ENCODE peak calls at places on chromosomes 2 and 18, in four cellular contexts. J is CD8-positive, alpha-beta T cell; V is osteoblast; G is fibroblast of lung. R is an unnamed sample. For H3K27me3, the result is how much of the 10 kb centered on the place peaks cover.

GRCh38 chr2:74399785-74400184 is 19.7 kb upstream of the DCTN1 start:
- DNase-seq in J (no peak), V (peak), G (no peak), R (no peak)

GRCh38 chr2:153819501-153819900 is 52.2 kb upstream of the GALNT13 start:
- DNase-seq in J (no peak), V (peak), G (no peak), R (no peak)

GRCh38 chr18:79791141-79791972 is 6.4 kb upstream of the KCNG2 start:
- DNase-seq in G (peak), J (no peak), V (peak), R (no peak)

GRCh38 chr18:3538954-3539617 is 89.1 kb downstream of the TGIF1 start:
- DNase-seq in J (no peak), G (no peak), V (no peak), R (no peak)

GRCh38 chr2:11154460-11155325 is 574 bp upstream of the SLC66A3 start:
- DNase-seq in J (peak), G (peak), V (peak), R (peak)

GRCh38 chr2:220081171-220081570 is 453.7 kb downstream of the SLC4A3 start:
- DNase-seq in J (no peak), V (no peak), G (no peak), R (no peak)

GRCh38 chr2:6764968-6765723 is 100.6 kb downstream of the CMPK2 start:
- DNase-seq in G (no peak), J (no peak), V (no peak), R (no peak)

GRCh38 chr2:97763176-97763845 is 49.9 kb downstream of the ZAP70 start:
- DNase-seq in J (no peak), V (peak), G (no peak), R (no peak)

GRCh38 chr2:237901932-237902846 is 42.8 kb downstream of the RAMP1 start:
- DNase-seq in J (no peak), G (no peak), V (no peak), R (no peak)

GRCh38 chr18:23069481-23069880 is 65.8 kb upstream of the CABLES1 start:
- DNase-seq in J (peak), G (no peak), V (no peak), R (peak)

GRCh38 chr2:162062559-162062958 is 11.5 kb downstream of the DPP4 start:
- DNase-seq in V (peak), J (no peak), G (no peak), R (no peak)

GRCh38 chr2:207254526-207255464 is 89.0 kb upstream of the KLF7 start:
- DNase-seq in J (no peak), G (peak), V (no peak), R (no peak)

GRCh38 chr2:232927793-232928563 is 57.9 kb downstream of the SNORC start:
- DNase-seq in G (no peak), J (no peak), V (peak), R (no peak)

GRCh38 chr18:67035026-67035425 is 431.1 kb upstream of the CDH19 start:
- DNase-seq in J (no peak), V (no peak), G (no peak), R (no peak)

GRCh38 chr2:85413592-85414421 is 3.6 kb upstream of the CAPG start:
- DNase-seq in V (peak), J (no peak), G (peak), R (no peak)

GRCh38 chr2:207122914-207123744 is 42.6 kb downstream of the KLF7 start:
- DNase-seq in G (peak), V (peak), J (peak), R (no peak)

GRCh38 chr2:16727256-16727655 is 61.6 kb upstream of the CYRIA start:
- DNase-seq in G (peak), V (peak), J (no peak), R (no peak)

GRCh38 chr2:21422050-21422449 is 298.3 kb downstream of the TDRD15 start:
- DNase-seq in G (no peak), J (no peak), V (no peak), R (no peak)

GRCh38 chr2:168210216-168210897 is 37.0 kb downstream of the STK39 start:
- DNase-seq in V (no peak), G (peak), J (no peak), R (no peak)

GRCh38 chr18:45253973-45254372 is 361.3 kb upstream of the SLC14A2 start:
- DNase-seq in G (no peak), V (no peak), J (no peak), R (no peak)

GRCh38 chr2:41326801-41327200 is 721.0 kb upstream of the PKDCC start:
- DNase-seq in V (no peak), G (no peak), J (no peak), R (no peak)

GRCh38 chr2:135936524-135936923 is 48.9 kb downstream of the DARS1 start:
- DNase-seq in G (no peak), J (no peak), V (no peak), R (no peak)

GRCh38 chr2:73134471-73134870 is 21.7 kb upstream of the RAB11FIP5 start:
- DNase-seq in G (peak), J (no peak), V (peak), R (no peak)

GRCh38 chr18:3447895-3448844 is 1.8 kb upstream of the TGIF1 start:
- DNase-seq in J (peak), G (peak), V (peak), R (peak)

GRCh38 chr2:212713681-212714080 is 175.1 kb upstream of the ERBB4 start:
- DNase-seq in V (no peak), J (no peak), G (no peak), R (no peak)

GRCh38 chr2:70088508-70089219 is 1.4 kb downstream of the PCBP1 start:
- DNase-seq in G (peak), J (no peak), V (no peak), R (no peak)

GRCh38 chr2:74514368-74515270 is at the start of gene TLX2:
- DNase-seq in V (peak), G (no peak), J (no peak), R (no peak)

GRCh38 chr18:60198063-60198462 is 174.5 kb downstream of the MC4R start:
- DNase-seq in G (no peak), V (no peak), J (no peak), R (no peak)

DNA sequence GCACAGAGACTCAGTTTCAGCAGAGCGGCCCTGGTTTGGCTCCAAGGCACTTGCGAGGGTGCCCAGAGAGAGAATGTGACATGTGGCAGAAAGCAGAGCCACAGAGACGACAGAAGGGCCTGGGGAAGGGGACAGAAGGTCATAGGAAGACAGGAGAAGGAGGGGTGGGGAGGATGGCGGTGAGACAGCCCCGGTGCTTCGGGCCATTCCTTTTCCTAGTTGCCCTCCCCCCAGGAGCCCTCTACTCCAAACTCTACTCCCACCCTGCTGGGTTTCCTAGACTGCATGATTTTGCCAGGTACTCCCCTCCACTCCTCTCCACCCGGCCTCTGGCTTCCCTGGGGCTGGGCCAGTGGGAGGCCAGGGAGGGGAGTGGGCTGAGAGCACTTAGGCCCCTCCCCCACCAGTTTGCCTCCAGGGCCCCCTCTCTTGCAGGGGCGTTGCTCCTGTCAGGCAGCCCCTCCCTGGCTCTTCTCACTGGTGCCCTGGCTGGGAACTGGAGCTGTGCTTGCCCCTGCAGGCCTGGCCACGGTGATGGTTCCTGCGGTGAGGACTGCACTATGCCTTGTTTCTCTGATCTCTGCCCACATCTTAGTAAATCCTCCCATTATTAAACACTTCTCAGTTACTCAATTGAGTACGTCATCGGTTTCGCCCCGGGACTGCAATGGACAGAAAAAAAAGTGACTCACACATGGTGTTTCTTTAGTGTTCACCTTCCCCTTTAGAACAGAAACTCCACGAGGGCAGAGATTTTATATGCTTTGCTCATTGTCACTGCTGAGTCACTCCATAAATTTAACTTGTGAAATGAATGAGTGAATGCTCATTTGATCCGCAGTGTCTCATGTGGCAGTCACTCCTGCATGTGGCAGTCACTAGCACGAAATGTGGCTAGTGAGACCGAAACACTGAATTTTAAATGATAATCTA is 58.7 kb upstream of the SP3 start:
- DNase-seq in V (peak), G (peak), J (no peak), R (no peak)
- H3K27ac ChIP-seq in V (peak), G (peak), J (no peak), R (no peak)

GRCh38 chr2:54053830-54054229 is 61.6 kb upstream of the ACYP2 start:
- DNase-seq in J (no peak), G (no peak), V (no peak), R (no peak)
- H3K27me3 ChIP-seq in J (under half), G (under half), V (under half), R (under half)

GRCh38 chr2:124265641-124266040 is 240.6 kb downstream of the CNTNAP5 start:
- DNase-seq in V (no peak), J (no peak), G (no peak), R (no peak)

GRCh38 chr2:124269348-124269747 is 244.3 kb downstream of the CNTNAP5 start:
- DNase-seq in G (no peak), V (no peak), J (no peak), R (no peak)

GRCh38 chr2:124261456-124261855 is 236.4 kb downstream of the CNTNAP5 start:
- DNase-seq in J (no peak), G (no peak), V (no peak), R (no peak)

GRCh38 chr2:124267821-124268220 is 242.7 kb downstream of the CNTNAP5 start:
- DNase-seq in V (peak), G (peak), J (no peak), R (no peak)

DNA sequence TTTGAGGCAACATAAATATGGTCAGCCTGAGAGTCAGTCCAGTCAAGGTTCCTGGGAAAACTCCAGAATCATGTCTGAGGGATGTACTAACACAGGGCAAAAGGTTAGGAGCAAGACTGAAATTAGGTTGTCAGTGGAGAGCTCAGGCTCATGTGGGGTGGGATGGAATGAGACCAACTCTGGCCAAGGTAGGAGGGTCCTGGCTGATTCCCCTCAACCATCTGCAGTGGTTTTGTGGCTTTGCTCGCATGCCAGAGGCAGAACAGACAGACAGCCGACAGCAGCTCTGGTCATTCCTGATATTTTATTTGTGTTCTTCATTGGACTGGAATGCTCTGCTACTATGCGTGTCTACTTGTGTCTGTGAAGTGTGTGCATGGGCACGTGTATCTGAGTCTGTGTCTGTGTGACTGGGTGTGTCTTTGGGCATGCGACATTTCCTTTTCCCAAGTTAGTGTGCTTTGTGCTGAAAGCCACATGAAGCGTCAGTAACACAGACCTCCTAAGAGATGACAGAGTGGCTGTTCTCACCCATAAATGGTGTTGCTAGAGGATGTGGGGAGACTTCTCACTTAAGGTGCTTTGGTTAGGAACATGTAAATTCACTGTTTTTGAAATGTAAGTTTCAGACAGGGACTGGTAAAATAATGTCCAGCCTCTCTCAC is 239.5 kb downstream of the CNTNAP5 start:
- DNase-seq in V (no peak), G (peak), J (no peak), R (no peak)
- H3K27ac ChIP-seq in V (no peak), G (no peak), J (no peak), R (no peak)

DNA sequence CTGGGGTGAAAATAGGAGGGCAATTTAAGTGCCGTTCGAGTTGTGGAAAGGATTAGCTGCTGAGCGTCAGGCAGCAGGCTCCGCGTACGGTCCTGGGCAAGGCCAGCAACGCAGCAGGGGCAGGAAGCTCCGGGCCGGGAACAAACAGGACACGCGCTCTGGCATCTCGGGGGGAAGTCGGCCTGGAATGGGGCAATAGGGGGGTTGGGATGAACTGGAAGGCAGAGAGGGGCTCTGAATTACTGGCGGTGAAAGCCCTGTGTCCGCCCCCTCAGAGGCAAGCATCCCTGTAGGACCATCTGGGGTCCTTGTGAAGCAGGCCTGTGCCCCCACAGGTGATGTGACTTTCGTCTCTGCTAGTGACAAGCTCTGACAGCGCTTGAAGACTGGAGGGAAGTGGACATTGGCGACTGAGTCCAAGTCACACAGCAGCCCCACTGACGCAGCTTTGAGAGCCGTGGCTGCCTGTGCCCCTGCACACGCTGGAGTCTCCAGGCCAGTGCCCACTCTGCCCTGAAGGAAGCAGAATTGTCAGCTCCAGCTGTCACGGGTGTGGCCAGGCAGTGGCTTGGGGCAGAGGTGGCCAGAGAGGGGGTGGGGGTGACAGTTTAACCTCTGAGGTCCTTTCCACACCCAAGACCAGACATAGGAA is 22.3 kb downstream of the GPR35 start:
- DNase-seq in V (no peak), J (no peak), G (no peak), R (no peak)
- H3K27me3 ChIP-seq in V (half or more), J (under half), G (under half), R (under half)

GRCh38 chr2:172427256-172427989 is at the start of gene ITGA6:
- DNase-seq in J (peak), G (peak), V (peak), R (peak)

GRCh38 chr2:172429351-172429968 is 2.1 kb downstream of the ITGA6 start:
- DNase-seq in V (no peak), J (no peak), G (peak), R (no peak)

GRCh38 chr2:172430027-172430426 is 2.6 kb downstream of the ITGA6 start:
- DNase-seq in J (no peak), G (no peak), V (no peak), R (no peak)

GRCh38 chr2:172427990-172428840 is 829 bp downstream of the ITGA6 start:
- DNase-seq in G (peak), J (peak), V (peak), R (peak)

DNA sequence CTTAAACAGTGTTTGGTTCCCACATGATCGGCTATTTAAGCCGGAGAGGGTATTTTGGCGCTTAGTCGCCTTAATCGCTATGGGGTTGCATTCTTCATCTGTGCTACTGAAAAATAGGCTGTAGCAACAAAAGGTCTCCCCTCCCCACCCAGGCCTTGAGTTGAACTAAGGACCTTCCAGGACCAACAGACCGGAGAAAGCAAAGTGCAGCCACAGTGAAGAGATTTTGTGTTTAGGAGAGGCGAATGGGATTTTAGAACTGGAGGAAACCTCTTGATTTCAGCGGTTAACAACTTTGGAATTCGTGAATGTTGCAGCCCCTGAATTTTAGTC is 1.4 kb downstream of the ITGA6 start:
- DNase-seq in J (no peak), V (peak), G (no peak), R (peak)
- H3K27ac ChIP-seq in J (peak), V (no peak), G (no peak), R (no peak)